ENCODE peak calls at places on chromosomes 12 and 14, in eight cellular contexts. Y is cerebellum, I is HuH-7.5, P is NCI-H1694 treated with DMSO at 0.1 percent for 48 hours, R is Calu3, V is aorta, O is putamen, J is NCI-H82. S is an unnamed sample.

GRCh38 chr14:91510171-91511013 is at the start of gene PPP4R3A:
- DNase-seq in V (peak; percentile 98), Y (peak; percentile 94), O (peak; percentile 96), R (peak; percentile 96), J (peak; percentile 95), I (peak; percentile 90), P (peak; percentile 100), S (peak; percentile 94)

GRCh38 chr12:25322918-25323773 is 72.4 kb upstream of the KRAS start:
- DNase-seq in V (no peak), J (no peak), I (no peak), P (no peak), R (no peak), O (no peak), Y (no peak), S (no peak)

GRCh38 chr14:71739273-71739990 is 192.8 kb upstream of the RGS6 start:
- DNase-seq in I (peak; percentile 35), V (no peak), R (peak; percentile 54), P (no peak), Y (no peak), J (peak; percentile 11), O (no peak), S (no peak)

GRCh38 chr12:132441871-132442863 is 47.8 kb upstream of the FBRSL1 start:
- DNase-seq in P (no peak), I (no peak), V (no peak), O (no peak), Y (peak; percentile 85), J (no peak), R (no peak), S (peak; percentile 69)

GRCh38 chr14:55877942-55878341 is 240.3 kb upstream of the PELI2 start:
- DNase-seq in R (no peak), J (no peak), Y (no peak), O (no peak), I (no peak), V (no peak), P (no peak), S (no peak)

GRCh38 chr12:19527876-19528275 is 88.6 kb downstream of the AEBP2 start:
- DNase-seq in P (no peak), V (no peak), I (no peak), O (no peak), J (no peak), Y (no peak), R (no peak), S (no peak)

GRCh38 chr14:26190644-26191043 is 407.2 kb downstream of the NOVA1 start:
- DNase-seq in I (no peak), R (no peak), P (no peak), V (no peak), Y (no peak), J (no peak), O (no peak), S (no peak)

GRCh38 chr14:96914729-96915128 is 117.5 kb downstream of the VRK1 start:
- DNase-seq in I (no peak), V (no peak), R (no peak), Y (peak; percentile 32), O (no peak), P (peak; percentile 97), J (no peak), S (peak; percentile 55)

GRCh38 chr14:55448146-55448614 is 7.8 kb upstream of the TBPL2 start:
- DNase-seq in I (no peak), R (peak; percentile 32), P (no peak), J (no peak), O (no peak), Y (no peak), V (peak; percentile 89), S (no peak)

GRCh38 chr14:37623971-37624370 is 28.5 kb downstream of the TTC6 start:
- DNase-seq in P (no peak), O (no peak), V (no peak), I (no peak), R (no peak), Y (no peak), J (no peak), S (no peak)

GRCh38 chr14:63045234-63045611 is at the start of gene KCNH5:
- DNase-seq in I (peak; percentile 23), P (peak; percentile 60), J (peak; percentile 65), Y (peak; percentile 51), V (peak; percentile 75), R (peak; percentile 48), O (peak; percentile 26), S (peak; percentile 13)

GRCh38 chr12:101375573-101375972 is 32.0 kb downstream of the ARL1 start:
- DNase-seq in V (no peak), Y (no peak), R (no peak), P (no peak), O (no peak), I (no peak), J (no peak), S (no peak)

GRCh38 chr12:38838211-38838850 is 67.1 kb downstream of the CPNE8 start:
- DNase-seq in Y (no peak), I (no peak), O (no peak), J (no peak), R (no peak), V (no peak), P (no peak), S (no peak)

GRCh38 chr14:61644834-61645233 is 50.5 kb upstream of the HIF1A start:
- DNase-seq in I (no peak), O (no peak), Y (peak; percentile 36), J (peak; percentile 78), V (no peak), P (peak; percentile 93), R (no peak), S (peak; percentile 80)

GRCh38 chr12:15590180-15590826 is 198.9 kb downstream of the EPS8 start:
- DNase-seq in O (peak; percentile 78), V (no peak), P (peak; percentile 90), I (peak; percentile 38), J (peak; percentile 98), R (peak; percentile 49), Y (peak; percentile 69), S (peak; percentile 79)

GRCh38 chr12:128644664-128645296 is 179.0 kb downstream of the SLC15A4 start:
- DNase-seq in R (peak; percentile 9), P (no peak), Y (no peak), V (no peak), I (no peak), J (peak; percentile 75), O (no peak), S (peak; percentile 22)

GRCh38 chr12:42462486-42462885 is 127.1 kb downstream of the PRICKLE1 start:
- DNase-seq in P (no peak), J (no peak), R (no peak), Y (no peak), V (no peak), I (no peak), O (no peak), S (no peak)

GRCh38 chr12:110039085-110039807 is 9.1 kb downstream of the C12orf76 start:
- DNase-seq in P (no peak), J (no peak), O (no peak), V (no peak), I (peak; percentile 63), Y (no peak), R (peak; percentile 62), S (no peak)

GRCh38 chr12:98446716-98447115 is 68.7 kb upstream of the TMPO start:
- DNase-seq in V (no peak), Y (no peak), I (no peak), O (no peak), P (no peak), R (no peak), J (no peak), S (no peak)

GRCh38 chr12:106740813-106741212 is 33.7 kb upstream of the RIC8B start:
- DNase-seq in I (no peak), O (no peak), J (no peak), P (no peak), V (no peak), Y (no peak), R (no peak), S (no peak)

GRCh38 chr12:9064201-9064814 is 51.4 kb downstream of the A2M start:
- DNase-seq in J (peak; percentile 64), Y (peak; percentile 26), V (peak; percentile 86), I (peak; percentile 56), P (no peak), R (peak; percentile 70), O (peak; percentile 74), S (peak; percentile 38)

GRCh38 chr12:1696800-1697199 is 5.9 kb downstream of the ADIPOR2 start:
- DNase-seq in J (no peak), O (no peak), I (no peak), R (no peak), V (no peak), P (no peak), Y (no peak), S (no peak)

GRCh38 chr12:87809916-87810315 is 219.3 kb downstream of the C12orf50 start:
- DNase-seq in O (no peak), I (no peak), Y (no peak), J (no peak), P (no peak), V (no peak), R (no peak), S (no peak)

GRCh38 chr12:92340441-92341332 is 195.0 kb upstream of the BTG1 start:
- DNase-seq in R (no peak), V (no peak), I (no peak), O (no peak), P (no peak), J (peak; percentile 9), Y (no peak), S (no peak)

GRCh38 chr12:6915023-6915788 is 826 bp downstream of the ENO2 start:
- DNase-seq in O (no peak), Y (peak; percentile 68), V (peak; percentile 76), R (no peak), J (peak; percentile 99), P (no peak), I (no peak), S (peak; percentile 38)

GRCh38 chr12:56221233-56221756 is 427 bp downstream of the RNF41 start:
- DNase-seq in P (no peak), R (peak; percentile 32), V (peak; percentile 93), J (peak; percentile 57), I (no peak), Y (peak; percentile 71), O (peak; percentile 37), S (peak; percentile 61)

GRCh38 chr12:32437095-32437515 is 37.7 kb downstream of the FGD4 start:
- DNase-seq in J (no peak), V (no peak), I (peak; percentile 25), O (no peak), Y (no peak), R (peak; percentile 37), P (no peak), S (no peak)

GRCh38 chr14:75578786-75579781 is 664 bp downstream of the FLVCR2 start:
- DNase-seq in R (peak; percentile 14), J (no peak), O (no peak), I (no peak), P (peak; percentile 21), V (no peak), Y (no peak), S (peak; percentile 31)

GRCh38 chr14:88872976-88873375 is 48.5 kb downstream of the TTC8 start:
- DNase-seq in O (no peak), Y (no peak), V (no peak), J (no peak), I (no peak), P (no peak), R (no peak), S (no peak)

GRCh38 chr12:81332054-81332453 is 254.2 kb downstream of the ACSS3 start:
- DNase-seq in P (no peak), R (no peak), O (no peak), V (no peak), Y (no peak), I (no peak), J (peak; percentile 52), S (no peak)

GRCh38 chr14:95207475-95208253 is 50.3 kb upstream of the DICER1 start:
- DNase-seq in Y (no peak), I (no peak), V (no peak), J (peak; percentile 75), R (no peak), O (no peak), P (no peak), S (no peak)

GRCh38 chr12:63154560-63154959 is 3.6 kb upstream of the AVPR1A start:
- DNase-seq in O (no peak), I (no peak), R (no peak), P (no peak), Y (no peak), V (no peak), J (no peak), S (no peak)

GRCh38 chr12:130956456-130957303 is 3.0 kb downstream of the ADGRD1 start:
- DNase-seq in I (no peak), J (no peak), P (no peak), V (no peak), O (no peak), Y (no peak), R (no peak), S (no peak)

S was measured in cerebellar cortex.